ENCODE peak calls at places on chromosomes 5 and 9, in nine cellular contexts. One of them, this sample, is unnamed. For H3K36me3, the result is how much of the 10 kb centered on the place peaks cover.

GRCh38 chr9:97527626-97528528 is 26.4 kb downstream of the TMOD1 start:
- DNase-seq in keratinocyte: no peak
- DNase-seq in HCT116: no peak
- DNase-seq in PC-3: no peak
- DNase-seq in BE2C: no peak
- DNase-seq in heart left ventricle: no peak
- DNase-seq in ovary: no peak
- DNase-seq in transverse colon: no peak
- DNase-seq in fibroblast of lung: no peak
- DNase-seq in this sample: no peak

GRCh38 chr9:121896545-121896943 is 196.6 kb downstream of the TTLL11 start:
- DNase-seq in fibroblast of lung: no peak
- DNase-seq in heart left ventricle: no peak
- DNase-seq in keratinocyte: no peak
- DNase-seq in PC-3: no peak
- DNase-seq in ovary: no peak
- DNase-seq in transverse colon: no peak
- DNase-seq in HCT116: no peak
- DNase-seq in BE2C: no peak
- DNase-seq in this sample: no peak

GRCh38 chr5:142571351-142571750 is 114.5 kb downstream of the FGF1 start:
- DNase-seq in PC-3: no peak
- DNase-seq in heart left ventricle: no peak
- DNase-seq in ovary: no peak
- DNase-seq in fibroblast of lung: no peak
- DNase-seq in keratinocyte: no peak
- DNase-seq in transverse colon: no peak
- DNase-seq in HCT116: no peak
- DNase-seq in BE2C: no peak
- DNase-seq in this sample: no peak

GRCh38 chr5:52469420-52469819 is 318.3 kb upstream of the ITGA1 start:
- DNase-seq in fibroblast of lung: no peak
- DNase-seq in heart left ventricle: no peak
- DNase-seq in HCT116: no peak
- DNase-seq in PC-3: no peak
- DNase-seq in keratinocyte: no peak
- DNase-seq in ovary: no peak
- DNase-seq in BE2C: no peak
- DNase-seq in transverse colon: no peak
- DNase-seq in this sample: no peak

GRCh38 chr5:590343-590742 is 21.8 kb upstream of the CEP72 start:
- DNase-seq in fibroblast of lung: peak
- DNase-seq in ovary: no peak
- DNase-seq in keratinocyte: no peak
- DNase-seq in PC-3: no peak
- DNase-seq in transverse colon: no peak
- DNase-seq in BE2C: no peak
- DNase-seq in heart left ventricle: no peak
- DNase-seq in HCT116: no peak
- DNase-seq in this sample: no peak

GRCh38 chr9:127154390-127155191 is 32.2 kb upstream of the ANGPTL2 start:
- DNase-seq in PC-3: no peak
- DNase-seq in ovary: peak
- DNase-seq in keratinocyte: no peak
- DNase-seq in BE2C: no peak
- DNase-seq in HCT116: no peak
- DNase-seq in transverse colon: peak
- DNase-seq in heart left ventricle: peak
- DNase-seq in fibroblast of lung: peak
- DNase-seq in this sample: peak

GRCh38 chr9:82140471-82140870 is 151.9 kb downstream of the SPATA31D1 start:
- DNase-seq in PC-3: peak
- DNase-seq in ovary: no peak
- DNase-seq in HCT116: no peak
- DNase-seq in transverse colon: no peak
- DNase-seq in BE2C: no peak
- DNase-seq in fibroblast of lung: peak
- DNase-seq in keratinocyte: no peak
- DNase-seq in heart left ventricle: no peak
- DNase-seq in this sample: no peak

GRCh38 chr5:169751490-169751889 is 114.4 kb downstream of the DOCK2 start:
- DNase-seq in ovary: no peak
- DNase-seq in heart left ventricle: no peak
- DNase-seq in HCT116: no peak
- DNase-seq in transverse colon: no peak
- DNase-seq in fibroblast of lung: no peak
- DNase-seq in keratinocyte: no peak
- DNase-seq in BE2C: no peak
- DNase-seq in PC-3: no peak
- DNase-seq in this sample: no peak

GRCh38 chr5:32312194-32312681 is 501 bp downstream of the MTMR12 start:
- DNase-seq in transverse colon: peak
- DNase-seq in PC-3: peak
- DNase-seq in HCT116: no peak
- DNase-seq in fibroblast of lung: peak
- DNase-seq in heart left ventricle: peak
- DNase-seq in keratinocyte: no peak
- DNase-seq in BE2C: peak
- DNase-seq in ovary: peak
- DNase-seq in this sample: peak

GRCh38 chr5:10838038-10838437 is 77.0 kb upstream of the DAP start:
- DNase-seq in HCT116: no peak
- DNase-seq in keratinocyte: no peak
- DNase-seq in heart left ventricle: no peak
- DNase-seq in ovary: no peak
- DNase-seq in BE2C: no peak
- DNase-seq in PC-3: no peak
- DNase-seq in transverse colon: no peak
- DNase-seq in fibroblast of lung: peak
- DNase-seq in this sample: no peak

GRCh38 chr9:38439291-38439915 is 15.1 kb upstream of the IGFBPL1 start:
- DNase-seq in BE2C: no peak
- DNase-seq in PC-3: no peak
- DNase-seq in ovary: no peak
- DNase-seq in transverse colon: no peak
- DNase-seq in HCT116: no peak
- DNase-seq in fibroblast of lung: no peak
- DNase-seq in heart left ventricle: no peak
- DNase-seq in keratinocyte: no peak
- DNase-seq in this sample: no peak

GRCh38 chr5:140295414-140295813 is 7.5 kb downstream of the PFDN1 start:
- DNase-seq in transverse colon: peak
- DNase-seq in heart left ventricle: peak
- DNase-seq in PC-3: peak
- DNase-seq in fibroblast of lung: peak
- DNase-seq in ovary: no peak
- DNase-seq in keratinocyte: peak
- DNase-seq in BE2C: peak
- DNase-seq in HCT116: no peak
- DNase-seq in this sample: no peak

GRCh38 chr9:86202338-86202882 is 57.0 kb downstream of the C9orf153 start:
- DNase-seq in transverse colon: no peak
- DNase-seq in heart left ventricle: no peak
- DNase-seq in BE2C: peak
- DNase-seq in ovary: no peak
- DNase-seq in HCT116: peak
- DNase-seq in fibroblast of lung: peak
- DNase-seq in PC-3: peak
- DNase-seq in keratinocyte: no peak
- DNase-seq in this sample: no peak

GRCh38 chr5:135859656-135860055 is 25.2 kb downstream of the SLC25A48 start:
- DNase-seq in PC-3: no peak
- DNase-seq in BE2C: no peak
- DNase-seq in keratinocyte: no peak
- DNase-seq in fibroblast of lung: no peak
- DNase-seq in heart left ventricle: no peak
- DNase-seq in ovary: no peak
- DNase-seq in HCT116: no peak
- DNase-seq in transverse colon: no peak
- DNase-seq in this sample: no peak

GRCh38 chr9:72292874-72293607 is 72.0 kb downstream of the ZFAND5 start:
- DNase-seq in PC-3: peak
- DNase-seq in HCT116: no peak
- DNase-seq in ovary: no peak
- DNase-seq in heart left ventricle: no peak
- DNase-seq in fibroblast of lung: peak
- DNase-seq in keratinocyte: no peak
- DNase-seq in BE2C: no peak
- DNase-seq in transverse colon: peak
- DNase-seq in this sample: no peak

GRCh38 chr9:119905706-119906105 is 536.5 kb upstream of the BRINP1 start:
- DNase-seq in transverse colon: no peak
- DNase-seq in HCT116: no peak
- DNase-seq in BE2C: no peak
- DNase-seq in PC-3: no peak
- DNase-seq in fibroblast of lung: peak
- DNase-seq in heart left ventricle: no peak
- DNase-seq in ovary: no peak
- DNase-seq in keratinocyte: no peak
- DNase-seq in this sample: no peak

GRCh38 chr5:87151547-87151946 is 116.1 kb upstream of the RASA1 start:
- DNase-seq in BE2C: no peak
- DNase-seq in HCT116: no peak
- DNase-seq in ovary: no peak
- DNase-seq in keratinocyte: peak
- DNase-seq in transverse colon: no peak
- DNase-seq in fibroblast of lung: peak
- DNase-seq in PC-3: peak
- DNase-seq in heart left ventricle: no peak
- DNase-seq in this sample: no peak

GRCh38 chr5:367358-368130 is 46.0 kb downstream of the AHRR start:
- DNase-seq in transverse colon: peak
- DNase-seq in keratinocyte: no peak
- DNase-seq in ovary: no peak
- DNase-seq in BE2C: no peak
- DNase-seq in heart left ventricle: peak
- DNase-seq in PC-3: no peak
- DNase-seq in fibroblast of lung: peak
- DNase-seq in HCT116: no peak
- DNase-seq in this sample: no peak

DNA sequence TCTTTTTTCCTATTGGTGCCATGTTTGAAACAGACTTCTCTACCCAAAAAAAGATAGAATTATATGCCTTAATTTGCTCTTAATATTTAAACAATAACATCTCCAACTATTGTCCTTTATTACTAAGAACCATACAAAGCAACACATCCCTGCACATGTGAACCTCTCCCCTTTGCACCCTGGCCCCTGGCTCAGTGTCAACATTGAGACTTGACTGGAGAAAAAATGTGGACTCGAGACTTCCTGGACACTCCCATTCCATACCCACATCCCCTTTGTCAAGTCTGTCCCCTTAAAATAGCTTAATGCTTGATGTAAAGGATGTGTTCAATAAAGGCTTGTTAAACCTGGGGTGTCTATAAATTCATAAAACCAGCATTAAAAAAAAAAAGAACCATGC is 53.2 kb downstream of the TTC39B start:
- DNase-seq in heart left ventricle: no peak
- DNase-seq in ovary: no peak
- DNase-seq in BE2C: no peak
- DNase-seq in HCT116: no peak
- DNase-seq in PC-3: no peak
- DNase-seq in fibroblast of lung: no peak
- DNase-seq in keratinocyte: no peak
- DNase-seq in transverse colon: peak
- DNase-seq in this sample: no peak
- H3K4me3 ChIP-seq in heart left ventricle: no peak
- H3K4me3 ChIP-seq in ovary: no peak
- H3K4me3 ChIP-seq in BE2C: no peak
- H3K4me3 ChIP-seq in HCT116: no peak
- H3K4me3 ChIP-seq in PC-3: no peak
- H3K4me3 ChIP-seq in fibroblast of lung: no peak
- H3K4me3 ChIP-seq in keratinocyte: no peak
- H3K4me3 ChIP-seq in transverse colon: no peak
- H3K4me3 ChIP-seq in this sample: no peak

DNA sequence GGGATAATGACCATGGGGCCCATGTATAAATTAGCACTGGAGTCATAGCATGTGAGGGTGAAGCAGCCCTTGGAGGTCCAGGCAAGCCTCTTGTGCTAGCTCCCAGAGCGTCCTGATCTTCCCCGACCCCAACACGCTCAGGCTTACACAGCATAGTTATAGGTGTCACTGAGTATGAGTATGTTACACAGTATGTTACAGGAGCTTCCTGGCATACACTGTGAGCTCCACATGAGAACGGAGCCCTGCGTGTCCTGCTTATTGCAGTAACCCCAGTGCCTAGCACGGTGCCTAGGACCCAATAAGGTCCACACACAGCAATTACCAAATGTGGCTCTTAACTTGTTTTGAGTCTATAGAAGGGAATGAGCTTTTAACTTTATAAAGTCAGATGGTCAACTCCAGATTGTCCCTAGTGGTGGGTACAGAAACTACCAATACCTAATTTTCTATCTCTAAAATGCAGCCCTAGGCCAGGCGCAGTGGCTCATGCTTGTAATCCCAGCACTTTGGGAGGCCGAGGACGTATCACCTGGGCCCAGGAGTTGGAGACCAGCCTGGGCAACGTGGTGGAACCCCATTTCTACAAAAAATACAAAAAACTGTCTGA is 64.1 kb downstream of the PLAC8L1 start:
- DNase-seq in BE2C: no peak
- DNase-seq in fibroblast of lung: no peak
- DNase-seq in ovary: no peak
- DNase-seq in heart left ventricle: no peak
- DNase-seq in HCT116: no peak
- DNase-seq in transverse colon: no peak
- DNase-seq in PC-3: peak
- DNase-seq in keratinocyte: no peak
- DNase-seq in this sample: no peak
- TF ChIP-seq CTCF in BE2C: peak
- TF ChIP-seq CTCF in fibroblast of lung: peak
- TF ChIP-seq CTCF in ovary: no peak
- TF ChIP-seq CTCF in heart left ventricle: peak
- TF ChIP-seq CTCF in HCT116: peak
- TF ChIP-seq CTCF in transverse colon: peak
- TF ChIP-seq CTCF in PC-3: peak
- TF ChIP-seq CTCF in keratinocyte: peak
- TF ChIP-seq CTCF in this sample: peak

GRCh38 chr9:2060425-2060824 is 45.3 kb downstream of the SMARCA2 start:
- DNase-seq in PC-3: no peak
- DNase-seq in transverse colon: no peak
- DNase-seq in keratinocyte: no peak
- DNase-seq in HCT116: no peak
- DNase-seq in heart left ventricle: peak
- DNase-seq in fibroblast of lung: peak
- DNase-seq in BE2C: no peak
- DNase-seq in ovary: no peak
- DNase-seq in this sample: no peak
- H3K36me3 ChIP-seq in PC-3: under half
- H3K36me3 ChIP-seq in transverse colon: under half
- H3K36me3 ChIP-seq in keratinocyte: under half
- H3K36me3 ChIP-seq in HCT116: under half
- H3K36me3 ChIP-seq in heart left ventricle: half or more
- H3K36me3 ChIP-seq in fibroblast of lung: under half
- H3K36me3 ChIP-seq in BE2C: under half
- H3K36me3 ChIP-seq in ovary: under half
- H3K36me3 ChIP-seq in this sample: half or more

DNA sequence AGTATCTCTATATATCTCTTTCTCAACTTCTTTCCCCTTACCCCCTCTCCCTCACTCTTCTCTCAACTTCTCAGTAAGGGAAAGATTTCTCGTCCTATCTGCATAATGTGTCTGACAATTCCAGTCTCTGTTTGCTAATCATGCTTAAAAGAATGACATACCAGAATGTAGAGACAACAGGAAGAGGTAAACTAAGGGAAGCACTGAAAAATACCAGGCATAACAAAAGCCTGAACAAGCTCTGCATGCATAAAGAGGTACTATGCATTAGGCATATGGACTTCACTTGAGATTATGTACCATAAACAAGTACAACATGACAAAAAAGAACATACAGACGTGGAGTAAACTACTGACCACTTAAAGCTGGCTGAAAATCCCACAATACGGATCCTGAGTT is 62.6 kb downstream of the SEMA5A start:
- DNase-seq in keratinocyte: no peak
- DNase-seq in fibroblast of lung: peak
- DNase-seq in transverse colon: no peak
- DNase-seq in HCT116: no peak
- DNase-seq in heart left ventricle: no peak
- DNase-seq in ovary: no peak
- DNase-seq in PC-3: peak
- DNase-seq in BE2C: no peak
- DNase-seq in this sample: no peak
- H3K4me3 ChIP-seq in keratinocyte: no peak
- H3K4me3 ChIP-seq in fibroblast of lung: no peak
- H3K4me3 ChIP-seq in transverse colon: no peak
- H3K4me3 ChIP-seq in HCT116: no peak
- H3K4me3 ChIP-seq in heart left ventricle: no peak
- H3K4me3 ChIP-seq in ovary: no peak
- H3K4me3 ChIP-seq in PC-3: no peak
- H3K4me3 ChIP-seq in BE2C: no peak
- H3K4me3 ChIP-seq in this sample: no peak

This sample was measured in heart right ventricle.